ENCODE peak calls at places on chromosomes 13 and 19, in six cellular contexts. I, T, K, R, S and Z are unnamed samples.

GRCh38 chr19:29487432-29487831 is 38.4 kb upstream of the VSTM2B start:
- DNase-seq in K (no peak), T (no peak), R (no peak), S (no peak), I (no peak), Z (no peak)

GRCh38 chr13:20424959-20425358 is 100.7 kb downstream of the CRYL1 start:
- DNase-seq in T (no peak), R (no peak), K (no peak), I (no peak), S (peak), Z (no peak)

GRCh38 chr19:17625043-17625442 is 63.1 kb downstream of the UNC13A start:
- DNase-seq in I (no peak), T (no peak), K (no peak), S (no peak), R (no peak), Z (no peak)

GRCh38 chr19:44643605-44644390 is at the start of gene PVR:
- DNase-seq in T (peak), R (no peak), S (peak), K (peak), I (peak), Z (no peak)

GRCh38 chr19:17405250-17406038 is at the start of gene BST2:
- DNase-seq in I (no peak), S (no peak), T (no peak), K (peak), R (no peak), Z (no peak)

GRCh38 chr13:109072505-109072904 is 443.1 kb downstream of the MYO16 start:
- DNase-seq in K (no peak), I (no peak), S (no peak), R (no peak), T (no peak), Z (no peak)

GRCh38 chr19:13788991-13789390 is 6.3 kb upstream of the ZSWIM4 start:
- DNase-seq in K (no peak), S (peak), R (no peak), I (no peak), T (peak), Z (no peak)

GRCh38 chr13:109939838-109940237 is 153.5 kb upstream of the IRS2 start:
- DNase-seq in K (no peak), R (no peak), I (no peak), S (no peak), T (no peak), Z (no peak)

GRCh38 chr19:38975214-38975860 is at the start of gene FBXO17:
- DNase-seq in T (peak), S (peak), I (peak), K (peak), R (no peak), Z (no peak)

GRCh38 chr19:57888494-57889231 is at the start of gene ZNF814:
- DNase-seq in K (peak), T (peak), R (no peak), I (peak), S (peak), Z (peak)

GRCh38 chr13:30972888-30973377 is 40.5 kb downstream of the TEX26 start:
- DNase-seq in K (no peak), T (no peak), S (no peak), I (no peak), R (no peak), Z (no peak)

GRCh38 chr13:41971848-41972247 is 10.9 kb upstream of the VWA8 start:
- DNase-seq in I (no peak), S (no peak), R (no peak), K (no peak), T (no peak), Z (no peak)

GRCh38 chr19:45059258-45059965 is 16.9 kb downstream of the ZNF296 start:
- DNase-seq in K (peak), I (peak), T (peak), R (peak), S (peak), Z (peak)

GRCh38 chr13:85652536-85652935 is 146.7 kb downstream of the SLITRK6 start:
- DNase-seq in S (no peak), R (no peak), K (no peak), T (no peak), I (no peak), Z (no peak)

GRCh38 chr13:90615767-90616166 is 731.7 kb upstream of the MIR17HG start:
- DNase-seq in S (no peak), K (no peak), T (no peak), R (no peak), I (no peak), Z (no peak)

GRCh38 chr19:13277104-13277809 is 127.0 kb downstream of the IER2 start:
- DNase-seq in K (peak), I (peak), T (no peak), R (peak), S (peak), Z (peak)

GRCh38 chr19:22882797-22883196 is 50.7 kb downstream of the ZNF723 start:
- DNase-seq in I (no peak), T (no peak), R (peak), S (peak), K (no peak), Z (peak)

GRCh38 chr13:114078501-114079451 is 53.6 kb downstream of the RASA3 start:
- DNase-seq in I (no peak), R (no peak), K (peak), S (peak), T (peak), Z (peak)

GRCh38 chr19:19120308-19121156 is 17.7 kb downstream of the TMEM161A start:
- DNase-seq in R (no peak), T (no peak), S (peak), I (no peak), K (peak), Z (no peak)

GRCh38 chr19:41697198-41697855 is 9.3 kb upstream of the CEACAM7 start:
- DNase-seq in I (no peak), R (no peak), S (no peak), K (no peak), T (peak), Z (no peak)

GRCh38 chr13:85565652-85566051 is 233.6 kb downstream of the SLITRK6 start:
- DNase-seq in I (no peak), K (no peak), S (no peak), R (no peak), T (no peak), Z (no peak)

GRCh38 chr13:41188584-41188983 is 5.8 kb downstream of the KBTBD7 start:
- DNase-seq in T (no peak), S (peak), R (no peak), K (no peak), I (no peak), Z (no peak)

GRCh38 chr19:4636151-4636717 is 3.1 kb upstream of the TNFAIP8L1 start:
- DNase-seq in S (no peak), R (no peak), T (no peak), I (peak), K (no peak), Z (no peak)

GRCh38 chr19:11478167-11479089 is 2.4 kb downstream of the ELAVL3 start:
- DNase-seq in I (no peak), R (no peak), T (no peak), S (no peak), K (no peak), Z (no peak)

GRCh38 chr13:20359335-20359734 is 127.2 kb upstream of the GJB6 start:
- DNase-seq in S (peak), I (peak), T (no peak), R (peak), K (no peak), Z (peak)

GRCh38 chr13:113399755-113400149 is 35.8 kb upstream of the GRTP1 start:
- DNase-seq in K (no peak), I (no peak), S (no peak), R (no peak), T (peak), Z (no peak)

GRCh38 chr19:46607441-46607841 is 6.3 kb downstream of the CALM3 start:
- DNase-seq in K (no peak), R (no peak), T (peak), S (no peak), I (no peak), Z (no peak)

GRCh38 chr13:99600318-99600717 is 99.0 kb downstream of the TM9SF2 start:
- DNase-seq in K (no peak), I (no peak), T (no peak), R (no peak), S (no peak), Z (no peak)
- TF ChIP-seq CTCF in K (no peak), I (peak), T (no peak), R (peak), S (peak), Z (peak)

GRCh38 chr19:50690439-50690838 is 29.2 kb downstream of the SHANK1 start:
- DNase-seq in T (no peak), S (no peak), R (no peak), I (no peak), K (no peak), Z (no peak)

GRCh38 chr19:50695251-50696064 is 24.1 kb downstream of the SHANK1 start:
- DNase-seq in I (no peak), K (no peak), T (no peak), R (no peak), S (no peak), Z (no peak)

GRCh38 chr19:50694815-50695145 is 24.8 kb downstream of the SHANK1 start:
- DNase-seq in I (no peak), S (no peak), R (no peak), T (no peak), K (no peak), Z (no peak)

GRCh38 chr19:50696065-50696425 is 23.6 kb downstream of the SHANK1 start:
- DNase-seq in I (no peak), T (no peak), S (no peak), R (no peak), K (no peak), Z (no peak)

DNA sequence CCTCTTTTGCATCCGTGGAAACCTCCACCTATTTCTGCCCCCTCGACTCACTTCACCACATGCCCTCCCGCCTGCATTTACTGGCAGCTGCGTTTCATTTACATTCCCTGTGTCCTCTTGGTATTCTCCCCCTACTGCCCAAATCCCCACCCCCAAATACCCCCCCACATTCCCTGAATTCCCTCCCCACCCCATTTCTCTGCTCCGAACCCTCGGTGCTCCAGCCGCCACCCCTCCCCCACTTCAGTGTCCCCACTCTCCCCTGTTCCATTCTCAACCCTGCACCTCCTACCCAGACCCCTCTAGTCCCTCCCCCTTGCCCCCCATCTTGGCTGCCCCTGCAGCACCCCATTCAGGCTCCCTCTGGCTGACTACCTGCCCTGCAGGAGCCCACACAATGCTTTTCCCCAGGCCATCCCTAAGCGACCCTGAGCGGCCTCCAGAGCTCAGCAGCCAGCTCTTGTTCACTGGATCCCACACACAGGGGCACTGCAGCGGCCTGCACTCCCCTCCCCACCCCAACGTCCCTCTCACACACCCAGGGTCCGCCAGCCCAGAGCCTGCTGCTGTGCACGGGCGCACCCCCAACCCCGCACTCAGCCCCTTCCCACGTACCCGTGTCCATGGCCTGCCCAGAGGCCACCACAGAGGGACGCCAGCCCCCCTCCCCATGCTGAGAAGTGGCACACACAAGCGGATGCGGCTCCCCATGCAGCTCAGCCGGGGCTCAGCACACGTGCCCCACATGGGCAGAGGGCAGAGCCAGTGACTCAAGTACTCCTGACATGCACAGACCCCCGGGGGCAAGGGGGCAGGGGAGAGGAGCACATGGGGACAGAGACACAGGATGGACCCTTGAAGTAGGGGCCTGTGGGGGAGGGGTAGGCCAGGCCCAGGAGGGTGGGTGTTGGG is 26.3 kb downstream of the SHANK1 start:
- DNase-seq in K (no peak), R (no peak), S (no peak), T (no peak), I (no peak), Z (no peak)
- H3K4me3 ChIP-seq in K (no peak), R (no peak), S (no peak), T (no peak), I (no peak), Z (no peak)

DNA sequence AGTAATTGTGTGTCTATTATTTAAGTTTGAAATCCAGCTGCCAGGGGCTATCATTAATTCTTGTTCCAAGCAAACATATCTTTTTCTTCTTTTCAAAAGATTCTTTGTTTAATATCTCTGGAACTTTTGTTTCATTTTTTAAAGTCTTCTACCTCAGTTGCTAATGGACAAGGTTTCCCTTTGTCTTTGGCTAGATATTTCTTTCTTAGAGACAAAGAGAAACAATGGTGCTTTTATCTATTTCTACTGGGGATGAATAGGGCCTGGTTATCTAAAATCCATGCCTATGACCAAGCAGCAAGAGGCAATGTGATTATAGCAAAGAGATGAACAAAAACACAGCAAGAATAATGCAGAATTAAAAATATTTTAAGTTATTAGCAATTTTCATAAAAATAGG is 661.3 kb upstream of the KLF12 start:
- DNase-seq in K (no peak), T (no peak), R (no peak), I (no peak), S (no peak), Z (no peak)
- TF ChIP-seq CTCF in K (no peak), T (no peak), R (no peak), I (no peak), S (no peak), Z (no peak)

GRCh38 chr13:43877788-43878187 is 1.8 kb downstream of the CCDC122 start:
- DNase-seq in S (no peak), I (no peak), K (no peak), T (no peak), R (no peak), Z (no peak)
- H3K4me3 ChIP-seq in S (no peak), I (no peak), K (no peak), T (no peak), R (no peak), Z (no peak)

DNA sequence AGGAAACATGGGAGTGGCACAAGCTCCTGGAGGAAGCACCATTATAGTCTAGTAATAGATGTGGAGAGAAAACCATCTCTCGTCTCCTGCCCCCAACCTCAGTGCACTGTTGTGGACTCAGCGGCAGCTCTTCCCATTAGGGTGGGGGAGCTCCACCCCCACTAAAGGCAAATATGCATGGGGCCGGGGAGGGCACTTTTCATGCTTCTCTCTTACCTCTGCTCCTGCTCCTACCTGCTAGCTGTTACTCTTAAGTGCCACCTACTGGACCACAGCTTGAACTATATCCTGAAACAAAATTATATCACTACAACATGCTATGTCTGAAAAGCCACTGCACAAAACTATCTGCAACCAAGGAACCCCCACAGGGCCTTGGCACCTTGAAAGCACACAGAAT is 112.6 kb upstream of the DACH1 start:
- DNase-seq in I (no peak), R (peak), K (no peak), T (no peak), S (no peak), Z (no peak)
- TF ChIP-seq CTCF in I (no peak), R (peak), K (no peak), T (no peak), S (no peak), Z (no peak)

GRCh38 chr19:48290923-48291700 is 21.2 kb downstream of the ZNF114 start:
- DNase-seq in S (peak), T (peak), R (no peak), K (peak), I (peak), Z (no peak)

GRCh38 chr19:48290341-48290922 is 20.6 kb downstream of the ZNF114 start:
- DNase-seq in T (no peak), K (peak), I (peak), R (no peak), S (peak), Z (no peak)

GRCh38 chr19:48283908-48284307 is 14.0 kb downstream of the ZNF114 start:
- DNase-seq in T (no peak), K (no peak), S (peak), I (no peak), R (no peak), Z (no peak)

GRCh38 chr19:48284891-48285290 is 15.0 kb downstream of the ZNF114 start:
- DNase-seq in S (no peak), R (no peak), K (no peak), T (no peak), I (no peak), Z (no peak)

GRCh38 chr19:48287748-48288147 is 17.9 kb downstream of the ZNF114 start:
- DNase-seq in I (no peak), T (no peak), S (no peak), R (no peak), K (no peak), Z (no peak)
- H3K4me3 ChIP-seq in I (no peak), T (no peak), S (no peak), R (no peak), K (no peak), Z (no peak)

DNA sequence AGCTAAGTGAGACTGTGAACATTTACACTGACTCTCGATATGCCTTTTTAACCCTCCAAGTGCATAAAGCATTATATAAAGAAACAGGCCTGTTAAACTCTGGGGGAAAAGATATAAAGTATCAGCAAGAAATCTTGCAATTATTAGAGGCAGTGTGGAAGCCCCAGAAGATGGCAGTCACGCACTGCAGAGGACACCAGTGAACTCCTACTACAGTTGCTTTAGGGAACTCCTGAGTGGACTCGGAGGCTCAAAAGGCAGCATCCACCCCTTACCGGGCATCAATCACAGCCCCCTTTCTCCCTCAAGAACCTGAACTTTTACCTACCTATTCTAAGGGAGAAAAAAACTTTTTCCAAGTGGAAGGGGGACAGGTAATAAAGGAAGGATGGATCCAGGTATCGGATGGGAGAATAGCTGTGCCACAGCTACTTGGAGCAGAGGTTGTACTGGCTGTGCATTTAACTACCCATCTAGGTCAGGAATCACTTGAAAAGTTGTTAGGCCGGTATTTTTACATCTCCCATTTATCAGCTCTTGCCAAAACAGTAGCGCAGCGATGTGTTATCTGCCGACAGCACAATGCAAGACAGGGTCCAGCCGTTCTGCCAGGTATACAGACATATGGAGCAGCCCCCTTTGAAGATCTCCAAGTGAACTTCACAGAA is 80.1 kb downstream of the ZNF486 start:
- DNase-seq in S (peak), R (no peak), K (peak), I (no peak), T (no peak), Z (no peak)
- TF ChIP-seq CTCF in S (no peak), R (no peak), K (peak), I (no peak), T (peak), Z (no peak)

GRCh38 chr19:2270157-2270571 is 11.8 kb downstream of the PEAK3 start:
- DNase-seq in T (peak), I (no peak), S (no peak), R (no peak), K (peak), Z (no peak)

GRCh38 chr19:2270572-2271515 is 11.1 kb downstream of the PEAK3 start:
- DNase-seq in T (peak), R (no peak), I (peak), S (peak), K (peak), Z (no peak)

GRCh38 chr19:2269244-2270156 is 12.5 kb downstream of the PEAK3 start:
- DNase-seq in S (peak), K (peak), R (peak), I (peak), T (peak), Z (peak)

GRCh38 chr19:2273356-2274184 is 8.4 kb downstream of the PEAK3 start:
- DNase-seq in K (peak), S (peak), R (peak), T (peak), I (peak), Z (no peak)

GRCh38 chr19:2271516-2272103 is 10.4 kb downstream of the PEAK3 start:
- DNase-seq in I (no peak), K (peak), T (no peak), R (no peak), S (peak), Z (no peak)
- H3K4me3 ChIP-seq in I (peak), K (peak), T (peak), R (peak), S (peak), Z (peak)

DNA sequence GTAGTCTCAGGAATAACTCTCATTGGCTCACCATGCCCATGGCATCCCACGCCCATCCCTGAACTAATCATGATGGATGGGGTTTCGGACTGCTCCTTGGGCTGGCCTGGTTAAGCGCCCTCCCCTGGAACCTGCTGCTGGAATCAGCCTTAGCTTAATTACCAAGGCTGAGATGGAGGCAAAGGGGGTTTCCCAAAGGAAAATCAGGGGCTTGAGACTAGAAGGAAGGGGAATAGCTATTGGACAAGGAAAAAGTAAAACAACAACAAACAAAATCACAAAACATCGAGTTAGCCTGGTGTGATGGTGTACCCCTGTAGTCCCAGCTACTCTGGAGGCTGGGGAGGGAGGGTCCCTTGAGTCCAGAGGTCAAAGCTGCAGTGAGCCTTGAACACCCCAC is 25.7 kb upstream of the SHKBP1 start:
- DNase-seq in I (no peak), K (no peak), T (no peak), R (no peak), S (no peak), Z (no peak)
- TF ChIP-seq CTCF in I (no peak), K (no peak), T (no peak), R (no peak), S (no peak), Z (no peak)